ENCODE peak calls at places on chromosomes 6 and 20, in nine cellular contexts. One of them, this sample, is unnamed. For H3K36me3, the result is how much of the 10 kb centered on the place peaks cover.

GRCh38 chr20:7540923-7541322 is 399.3 kb downstream of the HAO1 start:
- DNase-seq in WERI-Rb-1: no peak
- DNase-seq in GM06990: no peak
- DNase-seq in uterus: no peak
- DNase-seq in heart left ventricle: no peak
- DNase-seq in K562: no peak
- DNase-seq in PC-3: no peak
- DNase-seq in OCI-LY7: no peak
- DNase-seq in mucosa of descending colon: no peak
- DNase-seq in this sample: no peak

GRCh38 chr6:82243886-82244285 is 3.7 kb downstream of the IBTK start:
- DNase-seq in WERI-Rb-1: no peak
- DNase-seq in GM06990: no peak
- DNase-seq in uterus: no peak
- DNase-seq in heart left ventricle: no peak
- DNase-seq in K562: no peak
- DNase-seq in PC-3: no peak
- DNase-seq in OCI-LY7: no peak
- DNase-seq in mucosa of descending colon: no peak
- DNase-seq in this sample: no peak

GRCh38 chr6:125904871-125905270 is 51.7 kb upstream of the HINT3 start:
- DNase-seq in WERI-Rb-1: no peak
- DNase-seq in GM06990: peak
- DNase-seq in uterus: no peak
- DNase-seq in heart left ventricle: no peak
- DNase-seq in K562: no peak
- DNase-seq in PC-3: peak
- DNase-seq in OCI-LY7: no peak
- DNase-seq in mucosa of descending colon: no peak
- DNase-seq in this sample: no peak

GRCh38 chr6:33757113-33757512 is 10.4 kb upstream of the IP6K3 start:
- DNase-seq in WERI-Rb-1: no peak
- DNase-seq in GM06990: no peak
- DNase-seq in uterus: no peak
- DNase-seq in heart left ventricle: no peak
- DNase-seq in K562: no peak
- DNase-seq in PC-3: no peak
- DNase-seq in OCI-LY7: no peak
- DNase-seq in mucosa of descending colon: no peak
- DNase-seq in this sample: no peak

GRCh38 chr6:97129111-97129510 is 153.9 kb downstream of the MMS22L start:
- DNase-seq in WERI-Rb-1: no peak
- DNase-seq in GM06990: no peak
- DNase-seq in uterus: no peak
- DNase-seq in heart left ventricle: no peak
- DNase-seq in K562: no peak
- DNase-seq in PC-3: no peak
- DNase-seq in OCI-LY7: no peak
- DNase-seq in mucosa of descending colon: no peak
- DNase-seq in this sample: no peak

GRCh38 chr6:17865798-17866725 is 121.4 kb downstream of the KIF13A start:
- DNase-seq in WERI-Rb-1: no peak
- DNase-seq in GM06990: no peak
- DNase-seq in uterus: peak
- DNase-seq in heart left ventricle: peak
- DNase-seq in K562: peak
- DNase-seq in PC-3: peak
- DNase-seq in OCI-LY7: no peak
- DNase-seq in mucosa of descending colon: peak
- DNase-seq in this sample: peak

GRCh38 chr20:25346349-25346748 is 44.3 kb downstream of the ABHD12 start:
- DNase-seq in WERI-Rb-1: no peak
- DNase-seq in GM06990: no peak
- DNase-seq in uterus: no peak
- DNase-seq in heart left ventricle: no peak
- DNase-seq in K562: no peak
- DNase-seq in PC-3: no peak
- DNase-seq in OCI-LY7: no peak
- DNase-seq in mucosa of descending colon: no peak
- DNase-seq in this sample: no peak

GRCh38 chr20:3744806-3745685 is 12.6 kb downstream of the HSPA12B start:
- DNase-seq in WERI-Rb-1: no peak
- DNase-seq in GM06990: peak
- DNase-seq in uterus: peak
- DNase-seq in heart left ventricle: peak
- DNase-seq in K562: peak
- DNase-seq in PC-3: peak
- DNase-seq in OCI-LY7: peak
- DNase-seq in mucosa of descending colon: peak
- DNase-seq in this sample: peak

GRCh38 chr20:51531712-51532456 is 10.6 kb downstream of the NFATC2 start:
- DNase-seq in WERI-Rb-1: no peak
- DNase-seq in GM06990: no peak
- DNase-seq in uterus: no peak
- DNase-seq in heart left ventricle: no peak
- DNase-seq in K562: no peak
- DNase-seq in PC-3: no peak
- DNase-seq in OCI-LY7: no peak
- DNase-seq in mucosa of descending colon: no peak
- DNase-seq in this sample: no peak

GRCh38 chr6:117264487-117265424 is 602 bp upstream of the VGLL2 start:
- DNase-seq in WERI-Rb-1: peak
- DNase-seq in GM06990: peak
- DNase-seq in uterus: no peak
- DNase-seq in heart left ventricle: no peak
- DNase-seq in K562: no peak
- DNase-seq in PC-3: no peak
- DNase-seq in OCI-LY7: no peak
- DNase-seq in mucosa of descending colon: no peak
- DNase-seq in this sample: no peak

GRCh38 chr20:40592891-40593290 is 96.1 kb downstream of the MAFB start:
- DNase-seq in WERI-Rb-1: no peak
- DNase-seq in GM06990: no peak
- DNase-seq in uterus: no peak
- DNase-seq in heart left ventricle: no peak
- DNase-seq in K562: no peak
- DNase-seq in PC-3: no peak
- DNase-seq in OCI-LY7: no peak
- DNase-seq in mucosa of descending colon: no peak
- DNase-seq in this sample: no peak

GRCh38 chr6:14035448-14035847 is 82.1 kb upstream of the CD83 start:
- DNase-seq in WERI-Rb-1: no peak
- DNase-seq in GM06990: no peak
- DNase-seq in uterus: no peak
- DNase-seq in heart left ventricle: no peak
- DNase-seq in K562: no peak
- DNase-seq in PC-3: peak
- DNase-seq in OCI-LY7: no peak
- DNase-seq in mucosa of descending colon: no peak
- DNase-seq in this sample: no peak

GRCh38 chr6:7331452-7331851 is 18.5 kb upstream of the SSR1 start:
- DNase-seq in WERI-Rb-1: no peak
- DNase-seq in GM06990: no peak
- DNase-seq in uterus: no peak
- DNase-seq in heart left ventricle: no peak
- DNase-seq in K562: no peak
- DNase-seq in PC-3: no peak
- DNase-seq in OCI-LY7: no peak
- DNase-seq in mucosa of descending colon: no peak
- DNase-seq in this sample: no peak

GRCh38 chr6:31622678-31623077 is 2.2 kb downstream of the PRRC2A start:
- DNase-seq in WERI-Rb-1: no peak
- DNase-seq in GM06990: no peak
- DNase-seq in uterus: no peak
- DNase-seq in heart left ventricle: no peak
- DNase-seq in K562: no peak
- DNase-seq in PC-3: peak
- DNase-seq in OCI-LY7: no peak
- DNase-seq in mucosa of descending colon: no peak
- DNase-seq in this sample: no peak
- H3K36me3 ChIP-seq in WERI-Rb-1: half or more
- H3K36me3 ChIP-seq in GM06990: under half
- H3K36me3 ChIP-seq in uterus: under half
- H3K36me3 ChIP-seq in heart left ventricle: half or more
- H3K36me3 ChIP-seq in K562: half or more
- H3K36me3 ChIP-seq in PC-3: under half
- H3K36me3 ChIP-seq in OCI-LY7: half or more
- H3K36me3 ChIP-seq in mucosa of descending colon: under half
- H3K36me3 ChIP-seq in this sample: under half

GRCh38 chr20:50513169-50514034 is 3.2 kb downstream of the PTPN1 start:
- DNase-seq in WERI-Rb-1: no peak
- DNase-seq in GM06990: no peak
- DNase-seq in uterus: no peak
- DNase-seq in heart left ventricle: no peak
- DNase-seq in K562: no peak
- DNase-seq in PC-3: peak
- DNase-seq in OCI-LY7: no peak
- DNase-seq in mucosa of descending colon: no peak
- DNase-seq in this sample: no peak

GRCh38 chr20:50516180-50516934 is 6.2 kb downstream of the PTPN1 start:
- DNase-seq in WERI-Rb-1: no peak
- DNase-seq in GM06990: peak
- DNase-seq in uterus: no peak
- DNase-seq in heart left ventricle: no peak
- DNase-seq in K562: no peak
- DNase-seq in PC-3: no peak
- DNase-seq in OCI-LY7: peak
- DNase-seq in mucosa of descending colon: no peak
- DNase-seq in this sample: no peak

GRCh38 chr20:50515471-50516106 is 5.4 kb downstream of the PTPN1 start:
- DNase-seq in WERI-Rb-1: no peak
- DNase-seq in GM06990: no peak
- DNase-seq in uterus: no peak
- DNase-seq in heart left ventricle: no peak
- DNase-seq in K562: no peak
- DNase-seq in PC-3: no peak
- DNase-seq in OCI-LY7: no peak
- DNase-seq in mucosa of descending colon: no peak
- DNase-seq in this sample: no peak

GRCh38 chr20:50514035-50514337 is 3.8 kb downstream of the PTPN1 start:
- DNase-seq in WERI-Rb-1: no peak
- DNase-seq in GM06990: no peak
- DNase-seq in uterus: no peak
- DNase-seq in heart left ventricle: no peak
- DNase-seq in K562: no peak
- DNase-seq in PC-3: no peak
- DNase-seq in OCI-LY7: no peak
- DNase-seq in mucosa of descending colon: no peak
- DNase-seq in this sample: no peak

GRCh38 chr20:50514750-50515149 is 4.6 kb downstream of the PTPN1 start:
- DNase-seq in WERI-Rb-1: no peak
- DNase-seq in GM06990: no peak
- DNase-seq in uterus: no peak
- DNase-seq in heart left ventricle: no peak
- DNase-seq in K562: no peak
- DNase-seq in PC-3: no peak
- DNase-seq in OCI-LY7: no peak
- DNase-seq in mucosa of descending colon: no peak
- DNase-seq in this sample: no peak
- H3K36me3 ChIP-seq in WERI-Rb-1: under half
- H3K36me3 ChIP-seq in GM06990: under half
- H3K36me3 ChIP-seq in uterus: under half
- H3K36me3 ChIP-seq in heart left ventricle: under half
- H3K36me3 ChIP-seq in K562: under half
- H3K36me3 ChIP-seq in PC-3: under half
- H3K36me3 ChIP-seq in OCI-LY7: under half
- H3K36me3 ChIP-seq in mucosa of descending colon: under half
- H3K36me3 ChIP-seq in this sample: under half

GRCh38 chr20:21125849-21126840 is at the start of gene KIZ:
- DNase-seq in WERI-Rb-1: peak
- DNase-seq in GM06990: peak
- DNase-seq in uterus: peak
- DNase-seq in heart left ventricle: peak
- DNase-seq in K562: peak
- DNase-seq in PC-3: peak
- DNase-seq in OCI-LY7: peak
- DNase-seq in mucosa of descending colon: peak
- DNase-seq in this sample: peak
- H3K36me3 ChIP-seq in WERI-Rb-1: under half
- H3K36me3 ChIP-seq in GM06990: under half
- H3K36me3 ChIP-seq in uterus: under half
- H3K36me3 ChIP-seq in heart left ventricle: under half
- H3K36me3 ChIP-seq in K562: under half
- H3K36me3 ChIP-seq in PC-3: under half
- H3K36me3 ChIP-seq in OCI-LY7: under half
- H3K36me3 ChIP-seq in mucosa of descending colon: under half
- H3K36me3 ChIP-seq in this sample: under half

GRCh38 chr6:154782245-154782644 is 49.0 kb downstream of the SCAF8 start:
- DNase-seq in WERI-Rb-1: no peak
- DNase-seq in GM06990: no peak
- DNase-seq in uterus: no peak
- DNase-seq in heart left ventricle: no peak
- DNase-seq in K562: no peak
- DNase-seq in PC-3: no peak
- DNase-seq in OCI-LY7: no peak
- DNase-seq in mucosa of descending colon: no peak
- DNase-seq in this sample: no peak

GRCh38 chr6:154791561-154792317 is 58.5 kb downstream of the SCAF8 start:
- DNase-seq in WERI-Rb-1: no peak
- DNase-seq in GM06990: no peak
- DNase-seq in uterus: no peak
- DNase-seq in heart left ventricle: no peak
- DNase-seq in K562: no peak
- DNase-seq in PC-3: peak
- DNase-seq in OCI-LY7: no peak
- DNase-seq in mucosa of descending colon: no peak
- DNase-seq in this sample: no peak

GRCh38 chr6:154783229-154783628 is 50.0 kb downstream of the SCAF8 start:
- DNase-seq in WERI-Rb-1: no peak
- DNase-seq in GM06990: no peak
- DNase-seq in uterus: no peak
- DNase-seq in heart left ventricle: no peak
- DNase-seq in K562: no peak
- DNase-seq in PC-3: no peak
- DNase-seq in OCI-LY7: no peak
- DNase-seq in mucosa of descending colon: no peak
- DNase-seq in this sample: no peak

DNA sequence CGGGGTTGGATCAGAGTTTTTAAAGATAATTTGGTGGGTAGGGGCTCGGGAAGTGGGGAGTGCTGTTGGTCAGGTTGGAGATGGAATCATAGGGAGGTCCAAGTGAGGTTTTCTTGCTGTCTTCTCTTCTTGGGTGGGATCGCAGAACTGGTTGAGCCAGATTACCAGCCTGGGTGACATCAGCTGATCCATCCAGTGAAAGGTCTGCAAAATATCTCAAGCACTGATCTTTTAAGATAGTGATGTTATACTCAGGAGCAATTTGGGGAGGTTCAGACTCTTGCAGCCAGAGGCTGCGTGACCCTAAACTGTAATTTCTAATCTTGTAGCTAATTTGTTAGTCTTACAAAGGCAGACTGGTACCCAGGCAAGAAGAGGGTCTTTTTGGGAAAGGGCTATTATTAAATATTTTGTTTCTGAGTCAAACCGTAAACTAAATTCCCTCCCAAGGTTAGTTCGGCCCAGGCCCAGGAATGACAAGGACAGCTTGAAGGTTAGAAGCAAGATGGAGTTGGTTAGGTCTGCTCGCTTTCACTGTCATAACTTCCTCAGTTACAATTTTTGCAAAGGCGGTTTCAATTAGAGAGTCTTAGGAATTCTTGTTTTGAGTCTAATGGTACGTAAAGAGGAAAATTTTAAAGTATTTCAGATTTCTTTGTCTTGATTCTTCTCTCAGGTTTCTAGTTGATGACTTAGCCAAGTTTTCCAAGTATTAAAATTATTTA is 53.1 kb downstream of the SCAF8 start:
- DNase-seq in WERI-Rb-1: no peak
- DNase-seq in GM06990: no peak
- DNase-seq in uterus: no peak
- DNase-seq in heart left ventricle: no peak
- DNase-seq in K562: no peak
- DNase-seq in PC-3: peak
- DNase-seq in OCI-LY7: no peak
- DNase-seq in mucosa of descending colon: no peak
- DNase-seq in this sample: no peak
- H3K36me3 ChIP-seq in WERI-Rb-1: under half
- H3K36me3 ChIP-seq in GM06990: under half
- H3K36me3 ChIP-seq in uterus: under half
- H3K36me3 ChIP-seq in heart left ventricle: under half
- H3K36me3 ChIP-seq in K562: half or more
- H3K36me3 ChIP-seq in PC-3: under half
- H3K36me3 ChIP-seq in OCI-LY7: half or more
- H3K36me3 ChIP-seq in mucosa of descending colon: under half
- H3K36me3 ChIP-seq in this sample: under half